ENCODE peak calls at places on chromosomes 7 and 10, in eight cellular contexts. One of them, this sample, is unnamed.

GRCh38 chr7:115269486-115269885 is 347.6 kb downstream of the MDFIC start:
- DNase-seq in fibroblast of lung: peak
- DNase-seq in left ventricle myocardium inferior: no peak
- DNase-seq in upper lobe of right lung: no peak
- DNase-seq in colonic mucosa: no peak
- DNase-seq in HFFc6: no peak
- DNase-seq in GM06990: no peak
- DNase-seq in brain microvascular endothelial cell: peak
- DNase-seq in this sample: no peak

GRCh38 chr7:150943453-150943814 is 34.7 kb downstream of the KCNH2 start:
- DNase-seq in fibroblast of lung: no peak
- DNase-seq in left ventricle myocardium inferior: no peak
- DNase-seq in upper lobe of right lung: peak
- DNase-seq in colonic mucosa: no peak
- DNase-seq in HFFc6: no peak
- DNase-seq in GM06990: no peak
- DNase-seq in brain microvascular endothelial cell: no peak
- DNase-seq in this sample: no peak

GRCh38 chr7:56083150-56083785 is 9.5 kb downstream of the PHKG1 start:
- DNase-seq in fibroblast of lung: no peak
- DNase-seq in left ventricle myocardium inferior: peak
- DNase-seq in upper lobe of right lung: peak
- DNase-seq in colonic mucosa: no peak
- DNase-seq in HFFc6: no peak
- DNase-seq in GM06990: no peak
- DNase-seq in brain microvascular endothelial cell: no peak
- DNase-seq in this sample: no peak

GRCh38 chr7:158315326-158315725 is 272.3 kb downstream of the PTPRN2 start:
- DNase-seq in fibroblast of lung: no peak
- DNase-seq in left ventricle myocardium inferior: no peak
- DNase-seq in upper lobe of right lung: no peak
- DNase-seq in colonic mucosa: no peak
- DNase-seq in HFFc6: no peak
- DNase-seq in GM06990: no peak
- DNase-seq in brain microvascular endothelial cell: no peak
- DNase-seq in this sample: no peak

GRCh38 chr10:67602268-67602950 is 93.6 kb downstream of the CTNNA3 start:
- DNase-seq in fibroblast of lung: peak
- DNase-seq in left ventricle myocardium inferior: no peak
- DNase-seq in upper lobe of right lung: no peak
- DNase-seq in colonic mucosa: no peak
- DNase-seq in HFFc6: peak
- DNase-seq in GM06990: no peak
- DNase-seq in brain microvascular endothelial cell: peak
- DNase-seq in this sample: no peak

GRCh38 chr7:39304683-39305405 is 261.4 kb upstream of the YAE1 start:
- DNase-seq in fibroblast of lung: no peak
- DNase-seq in left ventricle myocardium inferior: no peak
- DNase-seq in upper lobe of right lung: no peak
- DNase-seq in colonic mucosa: no peak
- DNase-seq in HFFc6: no peak
- DNase-seq in GM06990: no peak
- DNase-seq in brain microvascular endothelial cell: no peak
- DNase-seq in this sample: no peak

GRCh38 chr10:61842755-61843497 is 58.6 kb upstream of the ARID5B start:
- DNase-seq in fibroblast of lung: peak
- DNase-seq in left ventricle myocardium inferior: no peak
- DNase-seq in upper lobe of right lung: no peak
- DNase-seq in colonic mucosa: no peak
- DNase-seq in HFFc6: peak
- DNase-seq in GM06990: no peak
- DNase-seq in brain microvascular endothelial cell: peak
- DNase-seq in this sample: no peak

GRCh38 chr7:76513817-76514799 is 3.8 kb downstream of the UPK3B start:
- DNase-seq in fibroblast of lung: no peak
- DNase-seq in left ventricle myocardium inferior: no peak
- DNase-seq in upper lobe of right lung: no peak
- DNase-seq in colonic mucosa: peak
- DNase-seq in HFFc6: no peak
- DNase-seq in GM06990: no peak
- DNase-seq in brain microvascular endothelial cell: no peak
- DNase-seq in this sample: no peak

GRCh38 chr7:77327932-77328628 is 88.1 kb downstream of the GSAP start:
- DNase-seq in fibroblast of lung: no peak
- DNase-seq in left ventricle myocardium inferior: peak
- DNase-seq in upper lobe of right lung: no peak
- DNase-seq in colonic mucosa: no peak
- DNase-seq in HFFc6: no peak
- DNase-seq in GM06990: no peak
- DNase-seq in brain microvascular endothelial cell: no peak
- DNase-seq in this sample: no peak

GRCh38 chr10:16779375-16779774 is 37.8 kb downstream of the RSU1 start:
- DNase-seq in fibroblast of lung: peak
- DNase-seq in left ventricle myocardium inferior: no peak
- DNase-seq in upper lobe of right lung: no peak
- DNase-seq in colonic mucosa: no peak
- DNase-seq in HFFc6: no peak
- DNase-seq in GM06990: no peak
- DNase-seq in brain microvascular endothelial cell: no peak
- DNase-seq in this sample: no peak

GRCh38 chr7:78709658-78710057 is 743.8 kb downstream of the MAGI2 start:
- DNase-seq in fibroblast of lung: no peak
- DNase-seq in left ventricle myocardium inferior: no peak
- DNase-seq in upper lobe of right lung: no peak
- DNase-seq in colonic mucosa: no peak
- DNase-seq in HFFc6: no peak
- DNase-seq in GM06990: no peak
- DNase-seq in brain microvascular endothelial cell: no peak
- DNase-seq in this sample: no peak

GRCh38 chr7:134778941-134779740 is at the start of gene CALD1:
- DNase-seq in fibroblast of lung: peak
- DNase-seq in left ventricle myocardium inferior: peak
- DNase-seq in upper lobe of right lung: no peak
- DNase-seq in colonic mucosa: peak
- DNase-seq in HFFc6: peak
- DNase-seq in GM06990: no peak
- DNase-seq in brain microvascular endothelial cell: peak
- DNase-seq in this sample: peak

GRCh38 chr10:16857419-16857818 is 40.2 kb upstream of the RSU1 start:
- DNase-seq in fibroblast of lung: no peak
- DNase-seq in left ventricle myocardium inferior: no peak
- DNase-seq in upper lobe of right lung: no peak
- DNase-seq in colonic mucosa: no peak
- DNase-seq in HFFc6: no peak
- DNase-seq in GM06990: no peak
- DNase-seq in brain microvascular endothelial cell: no peak
- DNase-seq in this sample: no peak

GRCh38 chr10:68208424-68209042 is 23.4 kb downstream of the ATOH7 start:
- DNase-seq in fibroblast of lung: peak
- DNase-seq in left ventricle myocardium inferior: no peak
- DNase-seq in upper lobe of right lung: no peak
- DNase-seq in colonic mucosa: peak
- DNase-seq in HFFc6: no peak
- DNase-seq in GM06990: no peak
- DNase-seq in brain microvascular endothelial cell: peak
- DNase-seq in this sample: peak

GRCh38 chr7:158444501-158445420 is 142.9 kb downstream of the PTPRN2 start:
- DNase-seq in fibroblast of lung: no peak
- DNase-seq in left ventricle myocardium inferior: no peak
- DNase-seq in upper lobe of right lung: no peak
- DNase-seq in colonic mucosa: no peak
- DNase-seq in HFFc6: no peak
- DNase-seq in GM06990: no peak
- DNase-seq in brain microvascular endothelial cell: no peak
- DNase-seq in this sample: no peak

GRCh38 chr7:117043051-117043546 is 89.8 kb downstream of the ST7 start:
- DNase-seq in fibroblast of lung: peak
- DNase-seq in left ventricle myocardium inferior: no peak
- DNase-seq in upper lobe of right lung: no peak
- DNase-seq in colonic mucosa: no peak
- DNase-seq in HFFc6: no peak
- DNase-seq in GM06990: no peak
- DNase-seq in brain microvascular endothelial cell: no peak
- DNase-seq in this sample: no peak

GRCh38 chr10:114384601-114385000 is 19.7 kb downstream of the AFAP1L2 start:
- DNase-seq in fibroblast of lung: no peak
- DNase-seq in left ventricle myocardium inferior: no peak
- DNase-seq in upper lobe of right lung: no peak
- DNase-seq in colonic mucosa: no peak
- DNase-seq in HFFc6: no peak
- DNase-seq in GM06990: no peak
- DNase-seq in brain microvascular endothelial cell: no peak
- DNase-seq in this sample: no peak

GRCh38 chr10:77532068-77532467 is 105.5 kb downstream of the KCNMA1 start:
- DNase-seq in fibroblast of lung: peak
- DNase-seq in left ventricle myocardium inferior: no peak
- DNase-seq in upper lobe of right lung: no peak
- DNase-seq in colonic mucosa: no peak
- DNase-seq in HFFc6: peak
- DNase-seq in GM06990: no peak
- DNase-seq in brain microvascular endothelial cell: peak
- DNase-seq in this sample: no peak

DNA sequence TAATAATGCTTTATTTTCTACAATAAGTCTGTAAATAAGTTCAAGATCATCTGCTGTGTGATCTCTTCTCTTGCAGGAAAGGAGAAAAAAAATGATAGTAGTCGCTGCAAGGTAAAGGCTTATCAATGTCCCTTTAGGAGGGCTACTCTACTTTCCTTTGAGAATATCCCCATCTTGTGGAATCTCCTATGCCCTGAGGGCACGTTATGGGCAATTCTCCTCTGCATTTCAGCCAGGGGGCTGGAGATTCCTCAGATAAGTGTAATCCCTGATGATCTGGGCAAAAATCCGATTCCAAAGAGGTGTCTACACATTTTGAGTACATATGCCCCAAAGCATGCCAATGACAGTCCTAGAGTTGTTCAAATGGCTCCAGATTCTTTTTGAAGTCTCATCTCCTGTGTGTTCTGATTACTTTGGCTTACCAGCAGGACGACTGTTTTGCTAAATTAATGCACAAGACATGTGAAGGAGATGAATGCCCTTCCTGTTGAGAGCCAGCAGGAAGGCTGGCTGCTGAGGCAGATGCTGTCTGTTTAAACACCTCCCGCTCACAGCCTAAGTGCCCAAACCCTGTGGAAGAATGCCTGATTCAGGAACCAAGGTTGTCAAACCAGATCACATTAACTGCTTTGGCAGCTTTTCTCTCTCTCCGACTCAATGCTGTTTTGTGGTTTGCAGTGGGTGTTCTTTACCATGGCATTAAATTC is 171.2 kb upstream of the COL1A2 start:
- DNase-seq in fibroblast of lung: peak
- DNase-seq in left ventricle myocardium inferior: no peak
- DNase-seq in upper lobe of right lung: no peak
- DNase-seq in colonic mucosa: no peak
- DNase-seq in HFFc6: peak
- DNase-seq in GM06990: no peak
- DNase-seq in brain microvascular endothelial cell: peak
- DNase-seq in this sample: peak
- TF ChIP-seq CTCF in fibroblast of lung: peak
- TF ChIP-seq CTCF in left ventricle myocardium inferior: peak
- TF ChIP-seq CTCF in upper lobe of right lung: peak
- TF ChIP-seq CTCF in colonic mucosa: no peak
- TF ChIP-seq CTCF in HFFc6: peak
- TF ChIP-seq CTCF in GM06990: peak
- TF ChIP-seq CTCF in brain microvascular endothelial cell: peak
- TF ChIP-seq CTCF in this sample: no peak

DNA sequence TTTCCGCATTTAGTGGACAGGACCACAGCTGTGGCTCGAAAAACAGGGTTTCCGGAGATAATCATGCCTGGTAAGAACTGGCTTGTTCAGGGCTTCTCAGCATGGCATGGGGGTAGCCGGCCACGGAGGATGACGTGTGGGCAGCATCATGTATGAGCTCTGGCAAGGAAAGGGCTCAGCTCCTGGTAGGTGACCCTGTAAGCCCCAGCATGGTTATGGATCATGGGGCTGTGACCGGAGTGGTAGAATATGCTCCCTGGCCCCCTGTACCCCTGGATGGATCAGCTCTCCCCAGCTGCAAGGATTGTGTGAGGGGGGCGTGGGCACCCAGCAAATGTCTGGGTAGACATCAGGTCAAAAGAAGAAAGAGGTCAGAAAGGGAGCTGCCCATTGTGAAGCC is 113.5 kb downstream of the DOCK1 start:
- DNase-seq in fibroblast of lung: no peak
- DNase-seq in left ventricle myocardium inferior: no peak
- DNase-seq in upper lobe of right lung: no peak
- DNase-seq in colonic mucosa: no peak
- DNase-seq in HFFc6: no peak
- DNase-seq in GM06990: no peak
- DNase-seq in brain microvascular endothelial cell: no peak
- DNase-seq in this sample: no peak
- TF ChIP-seq CTCF in fibroblast of lung: no peak
- TF ChIP-seq CTCF in left ventricle myocardium inferior: no peak
- TF ChIP-seq CTCF in upper lobe of right lung: no peak
- TF ChIP-seq CTCF in colonic mucosa: no peak
- TF ChIP-seq CTCF in HFFc6: no peak
- TF ChIP-seq CTCF in GM06990: no peak
- TF ChIP-seq CTCF in brain microvascular endothelial cell: no peak
- TF ChIP-seq CTCF in this sample: no peak

GRCh38 chr7:107501593-107501992 is 31.7 kb downstream of the GPR22 start:
- DNase-seq in fibroblast of lung: peak
- DNase-seq in left ventricle myocardium inferior: no peak
- DNase-seq in upper lobe of right lung: no peak
- DNase-seq in colonic mucosa: peak
- DNase-seq in HFFc6: peak
- DNase-seq in GM06990: no peak
- DNase-seq in brain microvascular endothelial cell: peak
- DNase-seq in this sample: peak
- TF ChIP-seq CTCF in fibroblast of lung: peak
- TF ChIP-seq CTCF in left ventricle myocardium inferior: peak
- TF ChIP-seq CTCF in upper lobe of right lung: peak
- TF ChIP-seq CTCF in colonic mucosa: peak
- TF ChIP-seq CTCF in HFFc6: peak
- TF ChIP-seq CTCF in GM06990: peak
- TF ChIP-seq CTCF in brain microvascular endothelial cell: peak
- TF ChIP-seq CTCF in this sample: no peak

GRCh38 chr10:107481224-107481623 is 316.7 kb upstream of the SORCS1 start:
- DNase-seq in fibroblast of lung: no peak
- DNase-seq in left ventricle myocardium inferior: no peak
- DNase-seq in upper lobe of right lung: no peak
- DNase-seq in colonic mucosa: no peak
- DNase-seq in HFFc6: no peak
- DNase-seq in GM06990: no peak
- DNase-seq in brain microvascular endothelial cell: no peak
- DNase-seq in this sample: no peak

GRCh38 chr10:107474650-107475049 is 310.1 kb upstream of the SORCS1 start:
- DNase-seq in fibroblast of lung: no peak
- DNase-seq in left ventricle myocardium inferior: no peak
- DNase-seq in upper lobe of right lung: no peak
- DNase-seq in colonic mucosa: no peak
- DNase-seq in HFFc6: no peak
- DNase-seq in GM06990: no peak
- DNase-seq in brain microvascular endothelial cell: no peak
- DNase-seq in this sample: no peak

GRCh38 chr10:107473221-107473620 is 308.7 kb upstream of the SORCS1 start:
- DNase-seq in fibroblast of lung: no peak
- DNase-seq in left ventricle myocardium inferior: no peak
- DNase-seq in upper lobe of right lung: no peak
- DNase-seq in colonic mucosa: no peak
- DNase-seq in HFFc6: no peak
- DNase-seq in GM06990: no peak
- DNase-seq in brain microvascular endothelial cell: no peak
- DNase-seq in this sample: no peak

GRCh38 chr10:107476408-107476807 is 311.9 kb upstream of the SORCS1 start:
- DNase-seq in fibroblast of lung: no peak
- DNase-seq in left ventricle myocardium inferior: no peak
- DNase-seq in upper lobe of right lung: no peak
- DNase-seq in colonic mucosa: no peak
- DNase-seq in HFFc6: no peak
- DNase-seq in GM06990: no peak
- DNase-seq in brain microvascular endothelial cell: no peak
- DNase-seq in this sample: no peak

GRCh38 chr10:107477266-107477665 is 312.8 kb upstream of the SORCS1 start:
- DNase-seq in fibroblast of lung: no peak
- DNase-seq in left ventricle myocardium inferior: no peak
- DNase-seq in upper lobe of right lung: no peak
- DNase-seq in colonic mucosa: no peak
- DNase-seq in HFFc6: no peak
- DNase-seq in GM06990: no peak
- DNase-seq in brain microvascular endothelial cell: no peak
- DNase-seq in this sample: no peak
- TF ChIP-seq CTCF in fibroblast of lung: no peak
- TF ChIP-seq CTCF in left ventricle myocardium inferior: no peak
- TF ChIP-seq CTCF in upper lobe of right lung: no peak
- TF ChIP-seq CTCF in colonic mucosa: no peak
- TF ChIP-seq CTCF in HFFc6: no peak
- TF ChIP-seq CTCF in GM06990: no peak
- TF ChIP-seq CTCF in brain microvascular endothelial cell: no peak
- TF ChIP-seq CTCF in this sample: no peak